ENCODE peak calls at places on chromosome 10, in seven cellular contexts. U, P, B, N, Z, L and O are unnamed samples.

GRCh38 chr10:9331583-9332008 is 1277.1 kb downstream of the GATA3 start:
- DNase-seq in U (no peak), P (peak), B (no peak), N (no peak), Z (no peak), L (peak), O (no peak)

GRCh38 chr10:126504051-126504760 is 115.9 kb upstream of the ADAM12 start:
- DNase-seq in U (no peak), P (peak), B (peak), N (peak), Z (peak), L (peak), O (peak)

GRCh38 chr10:1002425-1003006 is 14.3 kb downstream of the GTPBP4 start:
- DNase-seq in U (no peak), P (no peak), B (no peak), N (no peak), Z (no peak), L (no peak), O (no peak)

GRCh38 chr10:34092891-34093290 is 722.2 kb downstream of the PARD3 start:
- DNase-seq in U (no peak), P (peak), B (no peak), N (no peak), Z (no peak), L (no peak), O (peak)

GRCh38 chr10:7696545-7696944 is 6.6 kb upstream of the ITIH2 start:
- DNase-seq in U (no peak), P (peak), B (peak), N (peak), Z (peak), L (peak), O (no peak)

GRCh38 chr10:104350146-104350635 is 3.4 kb upstream of the CFAP58 start:
- DNase-seq in U (no peak), P (peak), B (no peak), N (no peak), Z (no peak), L (peak), O (peak)

GRCh38 chr10:30454744-30455498 is 20.9 kb downstream of the MAP3K8 start:
- DNase-seq in U (no peak), P (peak), B (no peak), N (no peak), Z (no peak), L (no peak), O (no peak)

GRCh38 chr10:22927163-22927562 is 690 bp upstream of the ARMC3 start:
- DNase-seq in U (no peak), P (no peak), B (no peak), N (no peak), Z (no peak), L (no peak), O (no peak)

GRCh38 chr10:92970301-92971070 is 90.1 kb upstream of the CYP26C1 start:
- DNase-seq in U (no peak), P (peak), B (no peak), N (no peak), Z (no peak), L (no peak), O (no peak)

GRCh38 chr10:44682516-44682915 is 228.6 kb upstream of the TMEM72 start:
- DNase-seq in U (no peak), P (no peak), B (no peak), N (no peak), Z (peak), L (no peak), O (no peak)

GRCh38 chr10:1064172-1064571 is 8.0 kb downstream of the WDR37 start:
- DNase-seq in U (no peak), P (no peak), B (no peak), N (no peak), Z (no peak), L (no peak), O (no peak)

GRCh38 chr10:132556994-132557441 is 19.4 kb downstream of the INPP5A start:
- DNase-seq in U (no peak), P (no peak), B (no peak), N (no peak), Z (peak), L (no peak), O (no peak)

GRCh38 chr10:130717088-130717487 is 580.9 kb downstream of the GLRX3 start:
- DNase-seq in U (no peak), P (no peak), B (no peak), N (no peak), Z (no peak), L (no peak), O (no peak)

GRCh38 chr10:122878799-122879338 is 512 bp downstream of the FAM24B start:
- DNase-seq in U (no peak), P (no peak), B (peak), N (no peak), Z (no peak), L (peak), O (peak)

GRCh38 chr10:113718974-113719822 is 32.3 kb upstream of the PLEKHS1 start:
- DNase-seq in U (no peak), P (no peak), B (no peak), N (no peak), Z (no peak), L (no peak), O (no peak)

GRCh38 chr10:44498222-44498621 is 113.3 kb upstream of the CXCL12 start:
- DNase-seq in U (no peak), P (no peak), B (no peak), N (no peak), Z (no peak), L (no peak), O (no peak)

GRCh38 chr10:77922551-77923179 is 3.9 kb downstream of the DLG5 start:
- DNase-seq in U (no peak), P (no peak), B (no peak), N (no peak), Z (no peak), L (no peak), O (no peak)

GRCh38 chr10:61987951-61988379 is 86.5 kb downstream of the ARID5B start:
- DNase-seq in U (no peak), P (no peak), B (no peak), N (no peak), Z (no peak), L (no peak), O (no peak)

GRCh38 chr10:51937736-51938135 is 238.3 kb upstream of the CSTF2T start:
- DNase-seq in U (no peak), P (peak), B (no peak), N (no peak), Z (no peak), L (no peak), O (no peak)
- H3K27ac ChIP-seq in U (peak), P (no peak), B (no peak), N (peak), Z (no peak), L (no peak), O (no peak)

GRCh38 chr10:95474228-95475002 is 86.8 kb downstream of the SORBS1 start:
- DNase-seq in U (peak), P (peak), B (peak), N (no peak), Z (no peak), L (peak), O (no peak)

GRCh38 chr10:95469251-95469650 is 91.9 kb downstream of the SORBS1 start:
- DNase-seq in U (no peak), P (no peak), B (no peak), N (no peak), Z (no peak), L (no peak), O (no peak)

GRCh38 chr10:95469676-95470075 is 91.5 kb downstream of the SORBS1 start:
- DNase-seq in U (no peak), P (no peak), B (no peak), N (no peak), Z (no peak), L (no peak), O (no peak)

GRCh38 chr10:95475003-95475383 is 86.2 kb downstream of the SORBS1 start:
- DNase-seq in U (no peak), P (no peak), B (no peak), N (no peak), Z (peak), L (no peak), O (no peak)

GRCh38 chr10:95472304-95473088 is 88.7 kb downstream of the SORBS1 start:
- DNase-seq in U (no peak), P (no peak), B (no peak), N (no peak), Z (no peak), L (peak), O (no peak)
- H3K27ac ChIP-seq in U (peak), P (no peak), B (no peak), N (no peak), Z (peak), L (peak), O (no peak)

DNA sequence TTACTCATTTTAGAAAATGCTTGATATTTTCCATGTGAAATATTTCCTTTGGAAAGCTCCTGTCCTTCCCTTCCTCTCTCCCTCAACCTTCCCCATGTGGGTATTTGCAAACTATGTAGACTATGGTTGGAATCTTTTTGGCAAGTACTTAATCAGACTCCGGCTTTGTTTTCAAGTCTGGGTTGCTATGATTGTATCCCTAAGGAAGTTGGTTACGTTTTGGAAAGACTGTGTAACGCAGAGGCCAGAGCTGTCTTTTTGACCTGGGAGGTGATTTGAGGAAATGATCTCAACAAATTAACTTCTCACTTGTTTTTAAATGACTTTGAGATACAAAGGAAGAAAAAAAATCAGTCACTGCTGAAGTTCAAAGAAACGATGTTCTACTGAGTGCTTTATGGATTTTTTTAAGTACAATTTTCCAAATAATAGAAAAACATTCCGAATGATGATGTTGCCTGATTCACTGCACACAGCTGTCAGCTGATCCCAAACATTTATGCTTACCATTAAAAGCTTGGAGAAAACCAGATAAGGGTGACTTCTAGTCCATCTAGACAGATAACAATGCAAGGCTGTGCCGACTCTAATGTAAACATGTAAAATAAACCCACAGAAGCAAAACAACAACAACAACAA is 145.5 kb upstream of the CELF2 start:
- DNase-seq in U (peak), P (peak), B (no peak), N (no peak), Z (peak), L (no peak), O (peak)
- H3K27ac ChIP-seq in U (peak), P (peak), B (no peak), N (peak), Z (peak), L (no peak), O (no peak)

DNA sequence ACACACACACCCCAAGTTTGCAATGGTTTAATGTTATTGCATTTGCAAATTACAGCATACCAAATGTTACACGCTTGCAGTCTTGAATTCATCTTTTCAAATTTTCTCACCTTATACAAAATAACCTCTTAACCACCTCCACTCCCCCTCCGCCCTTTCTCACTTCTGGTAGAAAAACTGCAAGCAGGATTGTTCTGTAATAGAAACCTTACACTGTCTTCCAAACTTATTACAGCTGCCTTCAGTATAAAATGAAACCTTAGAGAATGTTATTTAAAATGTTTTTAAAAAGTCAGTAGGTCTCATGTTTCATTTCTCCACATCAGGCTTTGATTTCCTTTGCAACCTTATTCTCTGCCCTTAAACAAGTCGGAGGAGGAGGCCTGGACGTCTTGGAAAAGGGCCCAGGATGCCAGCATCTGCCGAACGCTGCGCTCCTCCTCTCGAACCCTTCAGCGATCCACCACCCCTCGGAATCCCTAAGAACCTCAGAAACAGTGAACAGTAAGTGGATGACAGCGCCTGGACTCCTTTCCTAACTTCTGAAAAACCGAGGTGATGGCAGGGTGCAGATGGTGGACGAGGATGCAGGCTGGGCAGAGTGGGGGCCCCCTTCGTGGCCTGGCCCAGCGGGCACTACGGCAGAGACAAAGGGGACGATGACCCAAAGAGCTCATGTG is 74.0 kb downstream of the FGFR2 start:
- DNase-seq in U (no peak), P (no peak), B (no peak), N (no peak), Z (no peak), L (no peak), O (no peak)
- H3K27ac ChIP-seq in U (peak), P (no peak), B (no peak), N (no peak), Z (no peak), L (peak), O (no peak)

GRCh38 chr10:60291354-60291930 is 98.2 kb downstream of the ANK3 start:
- DNase-seq in U (no peak), P (no peak), B (no peak), N (no peak), Z (no peak), L (no peak), O (no peak)
- H3K27ac ChIP-seq in U (peak), P (no peak), B (no peak), N (no peak), Z (peak), L (no peak), O (no peak)

DNA sequence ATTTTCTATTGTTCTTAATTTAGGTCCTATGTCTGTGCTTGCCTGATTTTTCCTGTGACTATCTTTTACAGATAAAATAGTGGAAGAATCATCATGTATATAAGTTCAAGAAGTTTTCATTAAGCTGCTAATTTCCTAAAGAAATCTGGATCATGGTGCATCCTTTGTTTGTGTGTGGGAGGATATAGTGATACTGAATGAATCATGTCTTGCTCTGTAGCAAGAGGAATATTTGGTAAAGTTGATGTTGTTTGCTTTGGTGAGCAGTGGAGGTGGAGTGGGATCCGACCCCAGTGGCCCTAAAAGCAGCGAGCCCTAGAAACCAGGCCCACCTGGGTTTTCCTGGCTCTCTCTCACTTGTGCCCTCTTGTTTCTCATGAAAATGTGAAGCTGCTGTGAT is 83.7 kb downstream of the CCNY start:
- DNase-seq in U (no peak), P (peak), B (no peak), N (no peak), Z (no peak), L (no peak), O (no peak)
- H3K27ac ChIP-seq in U (peak), P (peak), B (no peak), N (no peak), Z (peak), L (no peak), O (no peak)

DNA sequence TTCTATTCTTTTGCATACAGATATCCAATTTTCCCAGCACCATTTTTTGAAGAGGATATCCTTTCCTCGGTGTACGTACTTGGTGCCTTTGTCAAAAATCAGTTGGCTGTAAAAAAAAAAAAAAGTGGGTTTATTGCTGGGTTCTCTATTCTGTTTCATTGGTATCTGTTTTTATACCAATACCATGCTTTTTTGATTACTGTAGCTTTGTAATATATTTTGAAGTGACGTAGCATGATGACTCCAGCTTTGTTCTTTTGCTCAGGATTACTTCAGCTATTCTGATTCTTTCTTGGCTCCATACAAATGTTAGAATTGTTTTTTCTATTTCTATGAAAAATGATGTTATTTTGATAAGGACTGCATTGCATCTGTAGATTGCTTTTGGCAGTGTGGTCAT is 165.5 kb downstream of the MLLT10 start:
- DNase-seq in U (no peak), P (no peak), B (no peak), N (no peak), Z (no peak), L (no peak), O (no peak)
- H3K27ac ChIP-seq in U (no peak), P (no peak), B (no peak), N (no peak), Z (no peak), L (no peak), O (no peak)